ENCODE peak calls at places on chromosomes 4 and X, in ten cellular contexts. M is cardiac fibroblast; B is CD8-positive, alpha-beta T cell; H is neural progenitor cell; U is esophagus squamous epithelium; G is AG04450; R is GM06990; Y is BJ; K is colonic mucosa; C is HFFc6. W is an unnamed sample.

GRCh38 chrX:134013528-134013927 is 28.1 kb upstream of the GPC3 start:
- DNase-seq in M (no peak), B (no peak), H (no peak), U (no peak), G (no peak), R (no peak), Y (no peak), K (no peak), C (no peak), W (no peak)

GRCh38 chr4:5338511-5338910 is 287.2 kb downstream of the STK32B start:
- DNase-seq in M (no peak), B (no peak), H (no peak), U (no peak), G (no peak), R (no peak), Y (no peak), K (no peak), C (no peak), W (no peak)

GRCh38 chr4:119025440-119025839 is 110.2 kb upstream of the MYOZ2 start:
- DNase-seq in M (peak; percentile 61), B (no peak), H (no peak), U (no peak), G (no peak), R (no peak), Y (no peak), K (peak; percentile 66), C (peak; percentile 38), W (no peak)

GRCh38 chr4:8729408-8730149 is 137.0 kb downstream of the CPZ start:
- DNase-seq in M (no peak), B (peak; percentile 6), H (no peak), U (no peak), G (no peak), R (no peak), Y (no peak), K (no peak), C (no peak), W (no peak)

GRCh38 chr4:31175242-31175910 is 455.2 kb downstream of the PCDH7 start:
- DNase-seq in M (no peak), B (no peak), H (no peak), U (no peak), G (no peak), R (no peak), Y (no peak), K (no peak), C (no peak), W (no peak)

GRCh38 chrX:66675541-66675940 is 36.7 kb upstream of the EDA2R start:
- DNase-seq in M (peak; percentile 17), B (no peak), H (no peak), U (no peak), G (no peak), R (no peak), Y (no peak), K (no peak), C (no peak), W (no peak)

GRCh38 chrX:16125520-16126149 is 2.3 kb downstream of the GRPR start:
- DNase-seq in M (no peak), B (no peak), H (no peak), U (no peak), G (no peak), R (no peak), Y (no peak), K (no peak), C (no peak), W (no peak)

GRCh38 chr4:31995943-31996901 is 1276.1 kb downstream of the PCDH7 start:
- DNase-seq in M (no peak), B (no peak), H (peak; percentile 44), U (no peak), G (no peak), R (no peak), Y (no peak), K (no peak), C (no peak), W (no peak)

GRCh38 chrX:130555341-130555740 is 153.6 kb downstream of the RBMX2 start:
- DNase-seq in M (no peak), B (no peak), H (no peak), U (no peak), G (no peak), R (no peak), Y (peak; percentile 83), K (no peak), C (peak; percentile 3), W (no peak)

GRCh38 chr4:1277667-1278335 is 11.9 kb upstream of the MAEA start:
- DNase-seq in M (peak; percentile 15), B (no peak), H (no peak), U (no peak), G (no peak), R (no peak), Y (no peak), K (no peak), C (peak; percentile 5), W (no peak)

GRCh38 chr4:55447826-55448225 is 52.1 kb downstream of the TMEM165 start:
- DNase-seq in M (peak; percentile 56), B (no peak), H (no peak), U (no peak), G (no peak), R (no peak), Y (no peak), K (no peak), C (peak; percentile 17), W (no peak)

GRCh38 chr4:76532810-76533209 is 97.8 kb downstream of the SHROOM3 start:
- DNase-seq in M (no peak), B (no peak), H (no peak), U (no peak), G (no peak), R (no peak), Y (no peak), K (no peak), C (no peak), W (no peak)

GRCh38 chrX:9257718-9258117 is 207.1 kb upstream of the TBL1X start:
- DNase-seq in M (no peak), B (no peak), H (no peak), U (no peak), G (no peak), R (no peak), Y (no peak), K (no peak), C (no peak), W (no peak)

DNA sequence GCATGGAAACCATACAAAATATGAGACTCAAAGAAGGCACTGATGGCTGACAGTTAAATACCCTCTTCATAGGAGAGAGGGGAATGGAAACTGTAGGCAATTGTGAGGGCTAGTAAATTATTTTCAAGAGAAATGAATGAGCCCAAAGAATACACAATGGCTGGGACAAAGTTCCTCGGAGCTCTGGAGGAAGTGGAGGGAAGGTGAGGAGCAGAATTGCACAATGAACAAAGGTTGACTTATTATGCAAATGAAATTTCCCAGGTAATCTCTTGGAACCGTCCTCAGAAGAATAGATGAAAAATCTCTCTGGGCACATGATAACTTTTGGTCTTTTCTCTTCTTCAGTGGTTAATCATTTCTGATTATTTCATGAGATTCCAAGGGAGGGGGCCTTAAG is 202.6 kb upstream of the VCX start:
- DNase-seq in M (no peak), B (no peak), H (no peak), U (no peak), G (no peak), R (no peak), Y (no peak), K (no peak), C (no peak), W (no peak)
- TF ChIP-seq CTCF in M (no peak), B (no peak), H (no peak), U (no peak), G (no peak), R (no peak), Y (no peak), K (no peak), C (no peak), W (no peak)

DNA sequence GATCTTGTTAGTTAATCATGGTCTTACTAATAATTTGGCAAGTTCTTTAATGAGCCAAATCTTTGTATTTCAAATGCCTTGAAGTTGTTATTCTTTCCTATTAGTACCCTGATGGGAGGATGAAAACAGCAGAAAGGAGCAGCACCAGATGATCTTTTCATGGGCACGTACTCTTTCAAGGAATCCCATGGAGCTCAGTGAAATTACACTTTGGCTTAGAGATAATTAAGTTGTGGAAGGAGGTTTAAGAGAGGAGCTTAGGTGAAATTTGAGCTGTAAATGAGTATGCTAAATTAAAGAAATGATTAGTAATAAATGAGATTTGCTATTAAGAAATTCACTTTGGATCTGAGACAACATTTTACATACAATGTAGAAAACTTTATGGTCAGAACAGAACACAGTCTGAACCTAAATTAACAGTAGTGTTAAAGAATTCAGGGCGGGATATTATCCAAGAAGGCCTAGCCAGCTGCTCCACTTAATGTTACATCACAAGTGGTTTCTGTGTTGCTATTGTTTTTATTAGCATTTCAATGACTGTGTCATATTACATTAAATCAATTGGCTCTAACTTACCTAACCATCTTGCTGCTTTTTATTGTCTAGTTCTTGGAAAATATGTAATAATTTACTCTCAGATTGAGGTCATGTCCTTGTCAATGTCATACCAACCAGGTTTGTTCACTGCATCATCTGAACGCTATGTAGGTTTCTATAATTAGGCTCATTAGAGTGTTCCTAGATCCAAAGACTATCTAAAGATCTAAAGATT is 3.9 kb downstream of the MTHFD2L start:
- DNase-seq in M (peak; percentile 44), B (no peak), H (peak; percentile 39), U (no peak), G (no peak), R (no peak), Y (no peak), K (no peak), C (peak; percentile 21), W (no peak)
- TF ChIP-seq CTCF in M (no peak), B (no peak), H (no peak), U (no peak), G (no peak), R (no peak), Y (no peak), K (no peak), C (no peak), W (no peak)

GRCh38 chr4:10622728-10623127 is 61.8 kb downstream of the CLNK start:
- DNase-seq in M (peak; percentile 20), B (no peak), H (no peak), U (no peak), G (no peak), R (no peak), Y (no peak), K (no peak), C (no peak), W (peak; percentile 44)
- TF ChIP-seq CTCF in M (peak; percentile 51), B (no peak), H (peak; percentile 49), U (no peak), G (peak; percentile 22), R (peak; percentile 56), Y (peak; percentile 6), K (no peak), C (peak; percentile 24), W (peak; percentile 56)

DNA sequence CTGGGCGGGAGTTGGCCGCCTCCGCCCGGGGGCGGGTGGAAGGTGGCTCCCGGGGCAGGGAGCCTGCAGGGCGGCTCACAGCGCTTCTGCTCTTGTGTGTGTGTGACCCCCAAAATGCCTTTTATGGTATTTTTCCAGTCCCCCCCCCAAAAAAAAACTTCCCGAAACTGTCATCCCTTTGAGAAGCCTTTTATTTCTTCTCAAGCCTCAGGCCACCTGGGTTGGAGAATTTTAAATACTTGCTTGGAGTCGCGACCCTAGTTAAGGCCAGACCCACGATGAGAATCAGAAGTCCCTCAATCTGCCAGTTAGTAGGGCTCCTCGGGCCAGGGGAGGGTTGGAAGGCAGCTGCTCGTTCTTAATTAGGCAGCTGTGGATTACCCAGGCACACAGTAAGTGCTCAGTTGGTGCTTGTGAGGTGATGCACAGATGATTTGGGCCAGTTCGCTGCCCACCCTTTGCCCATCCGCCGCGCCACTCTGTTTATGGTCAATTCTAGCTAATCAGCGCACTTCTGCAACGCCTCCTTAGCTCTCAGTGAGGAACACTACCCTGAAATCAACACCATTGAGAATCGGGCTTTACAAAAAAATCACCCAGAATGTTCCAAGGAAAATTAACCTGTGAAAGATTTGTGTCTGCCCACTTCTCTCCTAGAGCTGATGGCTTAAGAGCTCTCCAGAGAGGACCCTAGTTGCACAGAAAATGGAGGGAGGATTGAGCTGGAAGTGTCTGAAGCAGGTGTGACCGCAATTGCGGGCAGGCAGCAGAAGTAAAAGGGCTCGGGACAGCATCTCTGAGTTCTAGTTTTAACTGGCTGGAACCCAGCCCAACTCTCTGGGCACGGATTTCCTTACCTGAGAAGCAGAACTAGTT is 648 bp upstream of the SCD5 start:
- DNase-seq in M (peak; percentile 10), B (no peak), H (peak; percentile 66), U (no peak), G (no peak), R (peak; percentile 14), Y (no peak), K (no peak), C (no peak), W (peak; percentile 52)
- TF ChIP-seq CTCF in M (no peak), B (no peak), H (no peak), U (no peak), G (no peak), R (no peak), Y (no peak), K (no peak), C (no peak), W (no peak)